ENCODE peak calls at places on chromosome 16, in five cellular contexts. B is neuronal stem cell, O is H9, F is H1, I is trophoblast cell. V is an unnamed sample.
A peak's percentile ranks its signal among the peaks of the same experiment; 100 is the strongest.

GRCh38 chr16:6148361-6148760 is 1050.8 kb upstream of the EEF2KMT start:
- DNase-seq in I (no peak), F (no peak), B (no peak), O (no peak), V (no peak)

GRCh38 chr16:88769617-88770458 is 15.2 kb downstream of the PIEZO1 start:
- DNase-seq in I (peak; percentile 71), O (peak; percentile 93), B (peak; percentile 67), F (peak; percentile 84), V (peak; percentile 59)

GRCh38 chr16:57041182-57042156 is 50.9 kb upstream of the CPNE2 start:
- DNase-seq in O (no peak), B (no peak), F (no peak), I (no peak), V (no peak)

GRCh38 chr16:31507929-31508705 is at the start of gene RUSF1:
- DNase-seq in I (peak; percentile 92), F (peak; percentile 91), O (peak; percentile 91), B (peak; percentile 85), V (peak; percentile 91)

GRCh38 chr16:75588716-75589115 is 22.5 kb downstream of the GABARAPL2 start:
- DNase-seq in I (no peak), F (no peak), B (no peak), O (no peak), V (no peak)

GRCh38 chr16:11506816-11507305 is 79.9 kb downstream of the LITAF start:
- DNase-seq in B (no peak), F (no peak), I (no peak), O (no peak), V (no peak)

GRCh38 chr16:17509194-17509593 is 38.4 kb upstream of the XYLT1 start:
- DNase-seq in O (no peak), I (peak; percentile 98), F (no peak), B (no peak), V (no peak)

GRCh38 chr16:89918453-89919347 is at the start of gene MC1R:
- DNase-seq in B (peak; percentile 31), I (peak; percentile 58), F (peak; percentile 78), O (peak; percentile 75), V (peak; percentile 71)

GRCh38 chr16:7440886-7441400 is 108.3 kb downstream of the RBFOX1 start:
- DNase-seq in O (peak; percentile 50), I (no peak), B (no peak), F (no peak), V (no peak)

GRCh38 chr16:72202014-72202413 is 30.1 kb upstream of the PMFBP1 start:
- DNase-seq in I (no peak), B (no peak), O (no peak), F (no peak), V (no peak)

GRCh38 chr16:16960785-16961184 is 510.0 kb downstream of the XYLT1 start:
- DNase-seq in O (peak; percentile 60), F (no peak), B (no peak), I (no peak), V (no peak)

GRCh38 chr16:84109598-84110325 is 7.0 kb downstream of the MBTPS1 start:
- DNase-seq in O (no peak), I (no peak), F (no peak), B (no peak), V (no peak)

GRCh38 chr16:51982715-51983680 is 563.9 kb downstream of the TOX3 start:
- DNase-seq in B (peak; percentile 66), F (peak; percentile 52), O (peak; percentile 42), I (peak; percentile 76), V (peak; percentile 78)

GRCh38 chr16:85656351-85657266 is 32.1 kb downstream of the GINS2 start:
- DNase-seq in B (no peak), I (no peak), F (no peak), O (no peak), V (no peak)

GRCh38 chr16:67928561-67929364 is 2.9 kb downstream of the CTRL start:
- DNase-seq in O (peak; percentile 83), B (peak; percentile 48), I (peak; percentile 84), F (peak; percentile 91), V (peak; percentile 65)

GRCh38 chr16:16867994-16868393 is 489.1 kb downstream of the NPIPA7 start:
- DNase-seq in F (peak; percentile 51), O (peak; percentile 46), B (peak; percentile 26), I (no peak), V (no peak)

GRCh38 chr16:17389392-17389791 is 81.4 kb downstream of the XYLT1 start:
- DNase-seq in O (no peak), F (no peak), I (peak; percentile 94), B (no peak), V (no peak)

GRCh38 chr16:67375161-67375560 is 18.1 kb downstream of the TPPP3 start:
- DNase-seq in O (no peak), B (no peak), I (no peak), F (no peak), V (peak; percentile 9)

GRCh38 chr16:71927383-71927782 is 32.1 kb downstream of the IST1 start:
- DNase-seq in F (no peak), I (peak; percentile 72), B (no peak), O (no peak), V (peak; percentile 80)

GRCh38 chr16:4465977-4466779 is 8.2 kb downstream of the NMRAL1 start:
- DNase-seq in O (no peak), I (no peak), F (no peak), B (no peak), V (no peak)

GRCh38 chr16:88287219-88287618 is 95.5 kb upstream of the ZNF469 start:
- DNase-seq in I (peak; percentile 19), B (no peak), F (peak; percentile 76), O (no peak), V (no peak)

GRCh38 chr16:67187175-67187900 is 2.6 kb downstream of the EXOC3L1 start:
- DNase-seq in F (no peak), B (no peak), O (no peak), I (no peak), V (no peak)

DNA sequence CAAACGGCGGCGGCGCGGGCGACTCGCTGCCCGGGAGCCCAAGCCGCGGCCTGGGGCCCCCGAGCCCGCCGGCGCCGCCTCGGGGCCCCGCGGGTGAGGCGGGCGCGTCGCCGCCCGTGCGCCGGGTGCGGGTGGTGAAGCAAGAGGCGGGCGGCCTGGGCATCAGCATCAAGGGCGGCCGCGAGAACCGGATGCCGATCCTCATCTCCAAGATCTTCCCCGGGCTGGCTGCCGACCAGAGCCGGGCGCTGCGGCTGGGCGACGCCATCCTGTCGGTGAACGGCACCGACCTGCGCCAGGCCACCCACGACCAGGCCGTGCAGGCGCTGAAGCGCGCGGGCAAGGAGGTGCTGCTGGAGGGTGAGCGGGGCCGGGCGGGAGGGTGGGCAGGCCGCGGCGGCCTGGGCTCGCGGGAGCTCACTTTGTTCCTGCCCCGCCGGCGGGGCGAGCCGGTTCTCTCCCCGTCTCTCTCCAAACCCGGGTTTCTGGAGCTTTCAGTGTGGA is 475 bp downstream of the SNTB2 start:
- DNase-seq in O (peak; percentile 56), I (peak; percentile 90), F (peak; percentile 72), B (peak; percentile 42), V (no peak)
- H2BK12ac ChIP-seq in O (no peak overlapping the region), I (no peak overlapping the region), F (no peak overlapping the region), B (no peak overlapping the region), V (peak overlapping the region; percentile 93)

GRCh38 chr16:1509307-1510221 is 16.4 kb downstream of the TELO2 start:
- DNase-seq in F (no peak), I (no peak), O (no peak), B (no peak), V (no peak)
- H3K27ac ChIP-seq in F (no peak overlapping the region), I (no peak overlapping the region), O (no peak overlapping the region), B (no peak overlapping the region), V (no peak overlapping the region)

DNA sequence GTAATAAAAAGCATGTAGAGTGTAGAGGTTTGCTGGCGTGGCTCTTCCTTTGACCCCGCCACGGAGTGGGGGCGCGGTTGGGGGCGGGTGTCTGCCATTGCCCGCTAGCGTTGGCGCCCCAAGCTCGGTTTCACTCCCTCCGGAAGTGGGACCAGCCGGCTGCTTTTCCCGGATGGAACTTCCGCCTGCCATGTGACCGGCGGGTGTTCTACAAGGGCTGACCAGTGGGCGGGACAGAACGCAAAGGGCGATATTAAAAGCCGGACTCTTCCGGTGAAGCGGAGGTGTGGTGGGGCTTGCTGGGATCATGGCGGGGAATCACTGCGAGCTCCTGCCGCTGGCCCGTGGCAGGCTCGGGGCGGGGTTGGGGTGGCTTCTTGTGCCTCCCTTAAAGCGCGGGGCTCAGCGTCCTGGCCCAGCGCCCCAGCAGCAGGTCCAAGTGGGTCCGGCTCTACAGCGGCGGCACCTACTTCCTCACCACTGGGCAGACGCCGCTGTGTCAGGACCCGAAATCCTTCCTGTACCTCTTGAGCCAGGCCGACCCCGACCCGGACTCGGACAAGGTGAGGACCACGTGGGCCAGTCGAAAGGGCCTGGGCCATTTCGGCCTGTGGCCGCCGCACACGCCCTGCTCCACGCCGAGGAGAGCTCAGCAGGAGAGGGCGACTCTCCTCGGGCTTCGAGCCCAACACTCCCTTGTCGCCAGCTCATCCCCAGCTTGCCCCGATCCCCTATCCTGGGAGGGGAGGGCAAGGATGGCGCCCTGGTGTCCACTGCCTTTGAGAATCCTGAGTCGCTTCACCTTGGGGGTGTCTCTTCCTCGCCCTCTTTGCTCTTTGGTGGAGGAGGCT is 65.6 kb downstream of the PDPK1 start:
- DNase-seq in B (peak; percentile 93), F (peak; percentile 95), I (peak; percentile 98), O (peak; percentile 97), V (peak; percentile 98)
- H4K91ac ChIP-seq in B (no peak overlapping the region), F (peak overlapping the region; percentile 84), I (peak overlapping the region; percentile 65), O (no peak overlapping the region), V (peak overlapping the region; percentile 80)

GRCh38 chr16:46826618-46827017 is 4.4 kb downstream of the C16orf87 start:
- DNase-seq in I (peak; percentile 68), F (no peak), B (no peak), O (no peak), V (peak; percentile 43)
- H2BK12ac ChIP-seq in I (no peak overlapping the region), F (no peak overlapping the region), B (no peak overlapping the region), O (no peak overlapping the region), V (no peak overlapping the region)

GRCh38 chr16:1379863-1380174 is 28.1 kb downstream of the GNPTG start:
- DNase-seq in B (no peak), F (no peak), I (peak; percentile 35), O (peak; percentile 81), V (no peak)
- H3K27ac ChIP-seq in B (no peak overlapping the region), F (no peak overlapping the region), I (no peak overlapping the region), O (no peak overlapping the region), V (no peak overlapping the region)

GRCh38 chr16:69186642-69187386 is at the start of gene SNTB2:
- DNase-seq in I (peak; percentile 98), B (peak; percentile 90), F (peak; percentile 95), O (peak; percentile 93), V (peak; percentile 91)
- H4K91ac ChIP-seq in I (peak within 1 kb of the TSS; percentile 82), B (no peak within 1 kb of the TSS), F (peak within 1 kb of the TSS; percentile 78), O (no peak within 1 kb of the TSS), V (peak within 1 kb of the TSS; percentile 82)

GRCh38 chr16:81006472-81007311 is at the start of the genes CENPN and CMC2:
- DNase-seq in I (peak; percentile 99), B (peak; percentile 99), F (peak; percentile 95), O (peak; percentile 98), V (peak; percentile 99)
- H2BK12ac ChIP-seq in I (peak within 1 kb of the TSS; percentile 73), B (peak within 1 kb of the TSS; percentile 77), F (peak within 1 kb of the TSS; percentile 100), O (no peak within 1 kb of the TSS), V (peak within 1 kb of the TSS; percentile 95)